ENCODE peak calls at places on chromosomes 12 and 14, in six cellular contexts. C is astrocyte, T is foreskin keratinocyte, L is NCI-H510A treated with DMSO at 0.1 percent for 48 hours, J is mucosa of descending colon, V is ureter. G is an unnamed sample.

GRCh38 chr12:53217930-53218307 is 10.9 kb upstream of the ITGB7 start:
- DNase-seq in C (no peak), T (peak; percentile 36), L (no peak), J (no peak), V (no peak), G (peak; percentile 33)

GRCh38 chr12:86230516-86231146 is 25.6 kb downstream of the MGAT4C start:
- DNase-seq in C (peak; percentile 63), T (peak; percentile 13), L (no peak), J (no peak), V (no peak), G (peak; percentile 31)

GRCh38 chr12:54368709-54369596 is 4.7 kb upstream of the GPR84 start:
- DNase-seq in C (peak; percentile 60), T (peak; percentile 68), L (peak; percentile 68), J (peak; percentile 90), V (peak; percentile 92), G (peak; percentile 88)

GRCh38 chr12:123634142-123634561 is 523 bp downstream of the GTF2H3 start:
- DNase-seq in C (no peak), T (no peak), L (no peak), J (no peak), V (no peak), G (no peak)

GRCh38 chr12:78120866-78121590 is 290.3 kb downstream of the NAV3 start:
- DNase-seq in C (no peak), T (peak; percentile 7), L (peak; percentile 55), J (no peak), V (no peak), G (peak; percentile 66)

GRCh38 chr12:49797452-49797782 is 30.8 kb downstream of the NCKAP5L start:
- DNase-seq in C (no peak), T (no peak), L (no peak), J (no peak), V (no peak), G (no peak)

GRCh38 chr14:50786821-50787464 is 44.0 kb downstream of the NIN start:
- DNase-seq in C (no peak), T (no peak), L (no peak), J (no peak), V (no peak), G (no peak)

GRCh38 chr12:108646597-108647190 is 13.0 kb upstream of the SELPLG start:
- DNase-seq in C (peak; percentile 45), T (no peak), L (no peak), J (no peak), V (no peak), G (no peak)

GRCh38 chr14:29580763-29581162 is 346.9 kb downstream of the PRKD1 start:
- DNase-seq in C (no peak), T (no peak), L (no peak), J (no peak), V (no peak), G (no peak)

GRCh38 chr12:45200497-45201043 is 15.3 kb upstream of the ANO6 start:
- DNase-seq in C (no peak), T (no peak), L (no peak), J (no peak), V (no peak), G (peak; percentile 85)

GRCh38 chr14:21780429-21781084 is 106.9 kb upstream of the OR4E1 start:
- DNase-seq in C (no peak), T (no peak), L (no peak), J (peak; percentile 36), V (no peak), G (no peak)

GRCh38 chr12:41932028-41932427 is 212.6 kb downstream of the GXYLT1 start:
- DNase-seq in C (no peak), T (no peak), L (no peak), J (no peak), V (no peak), G (no peak)

GRCh38 chr14:96051642-96052540 is 12.7 kb downstream of the C14orf132 start:
- DNase-seq in C (no peak), T (no peak), L (no peak), J (no peak), V (no peak), G (no peak)

GRCh38 chr14:60222820-60223219 is 26.2 kb upstream of the PPM1A start:
- DNase-seq in C (no peak), T (no peak), L (no peak), J (peak; percentile 43), V (peak; percentile 68), G (no peak)

GRCh38 chr12:124506832-124507153 is 60.6 kb downstream of the NCOR2 start:
- DNase-seq in C (no peak), T (no peak), L (no peak), J (no peak), V (no peak), G (no peak)

GRCh38 chr14:68476212-68476964 is 316.5 kb downstream of the ZFP36L1 start:
- DNase-seq in C (peak; percentile 96), T (peak; percentile 94), L (no peak), J (peak; percentile 62), V (no peak), G (peak; percentile 99)

GRCh38 chr12:103688659-103689058 is 101.6 kb downstream of the STAB2 start:
- DNase-seq in C (no peak), T (no peak), L (no peak), J (no peak), V (no peak), G (no peak)

GRCh38 chr12:120669055-120669828 is 17.7 kb upstream of the MLEC start:
- DNase-seq in C (no peak), T (no peak), L (no peak), J (no peak), V (peak; percentile 64), G (peak; percentile 49)

GRCh38 chr12:95959107-95959506 is 16.0 kb downstream of the AMDHD1 start:
- DNase-seq in C (no peak), T (no peak), L (no peak), J (no peak), V (no peak), G (peak; percentile 9)

GRCh38 chr14:65622703-65623102 is 210.2 kb downstream of the FUT8 start:
- DNase-seq in C (no peak), T (no peak), L (no peak), J (no peak), V (no peak), G (no peak)

GRCh38 chr14:75467763-75468162 is 39.9 kb downstream of the JDP2 start:
- DNase-seq in C (no peak), T (no peak), L (no peak), J (no peak), V (no peak), G (no peak)

GRCh38 chr14:64919618-64920017 is 5.4 kb downstream of the CHURC1 start:
- DNase-seq in C (no peak), T (no peak), L (no peak), J (no peak), V (no peak), G (no peak)

GRCh38 chr14:31224808-31225207 is 17.2 kb upstream of the HECTD1 start:
- DNase-seq in C (no peak), T (no peak), L (no peak), J (no peak), V (no peak), G (no peak)

GRCh38 chr14:69056389-69056788 is 77.3 kb upstream of the ACTN1 start:
- DNase-seq in C (no peak), T (peak; percentile 50), L (no peak), J (no peak), V (no peak), G (peak; percentile 63)

GRCh38 chr12:93790472-93791152 is 113.4 kb downstream of the CRADD start:
- DNase-seq in C (peak; percentile 90), T (peak; percentile 86), L (no peak), J (no peak), V (no peak), G (peak; percentile 93)

GRCh38 chr14:69038449-69039286 is 59.6 kb upstream of the ACTN1 start:
- DNase-seq in C (peak; percentile 89), T (no peak), L (no peak), J (no peak), V (no peak), G (peak; percentile 92)

GRCh38 chr12:30437044-30437443 is 258.6 kb downstream of the IPO8 start:
- DNase-seq in C (no peak), T (no peak), L (no peak), J (no peak), V (no peak), G (no peak)

GRCh38 chr14:76500480-76500879 is 124.5 kb downstream of the ESRRB start:
- DNase-seq in C (no peak), T (no peak), L (no peak), J (no peak), V (no peak), G (no peak)

GRCh38 chr12:33439587-33440011 is at the start of gene SYT10:
- DNase-seq in C (peak; percentile 9), T (peak; percentile 17), L (no peak), J (no peak), V (no peak), G (no peak)

GRCh38 chr12:29844667-29845066 is 60.9 kb upstream of the TMTC1 start:
- DNase-seq in C (no peak), T (peak; percentile 37), L (no peak), J (no peak), V (no peak), G (peak; percentile 10)

GRCh38 chr12:19154696-19155095 is 25.2 kb downstream of the PLEKHA5 start:
- DNase-seq in C (no peak), T (no peak), L (no peak), J (no peak), V (no peak), G (peak; percentile 27)

GRCh38 chr12:80596509-80596908 is 110.9 kb upstream of the MYF6 start:
- DNase-seq in C (no peak), T (no peak), L (no peak), J (no peak), V (no peak), G (no peak)